ENCODE peak calls at places on chromosome 17, in six cellular contexts. F, H, U, O, S and W are unnamed samples.

GRCh38 chr17:65584604-65585521 is 23.4 kb upstream of the AXIN2 start:
- DNase-seq in F (no peak), H (no peak), U (no peak), O (no peak), S (no peak), W (no peak)

GRCh38 chr17:58120195-58120822 is 27.9 kb upstream of the OR4D1 start:
- DNase-seq in F (no peak), H (peak), U (no peak), O (peak), S (peak), W (peak)

GRCh38 chr17:81096741-81097133 is 61.8 kb downstream of the BAIAP2 start:
- DNase-seq in F (no peak), H (no peak), U (peak), O (peak), S (no peak), W (peak)

GRCh38 chr17:7750321-7750821 is 32.8 kb downstream of the DNAH2 start:
- DNase-seq in F (no peak), H (no peak), U (no peak), O (peak), S (no peak), W (no peak)

GRCh38 chr17:6910987-6911603 is 79.6 kb upstream of the TEKT1 start:
- DNase-seq in F (no peak), H (no peak), U (no peak), O (peak), S (no peak), W (peak)

GRCh38 chr17:14082848-14083247 is 13.5 kb downstream of the COX10 start:
- DNase-seq in F (no peak), H (no peak), U (no peak), O (no peak), S (no peak), W (no peak)

GRCh38 chr17:29038511-29039300 is 4.2 kb upstream of the PIPOX start:
- DNase-seq in F (no peak), H (no peak), U (no peak), O (no peak), S (no peak), W (no peak)

GRCh38 chr17:45225964-45226530 is 4.4 kb downstream of the FMNL1 start:
- DNase-seq in F (peak), H (no peak), U (peak), O (no peak), S (peak), W (peak)

GRCh38 chr17:18182190-18182977 is 1.2 kb upstream of the ALKBH5 start:
- DNase-seq in F (no peak), H (peak), U (peak), O (peak), S (peak), W (peak)

GRCh38 chr17:27489045-27489715 is 32.9 kb downstream of the KSR1 start:
- DNase-seq in F (peak), H (no peak), U (peak), O (peak), S (no peak), W (peak)

GRCh38 chr17:45018514-45019176 is 32.8 kb downstream of the DCAKD start:
- DNase-seq in F (no peak), H (no peak), U (no peak), O (no peak), S (peak), W (no peak)

GRCh38 chr17:40555296-40556190 is 9.7 kb downstream of the CCR7 start:
- DNase-seq in F (no peak), H (no peak), U (peak), O (no peak), S (no peak), W (no peak)

GRCh38 chr17:79833110-79833450 is 6.2 kb downstream of the CBX4 start:
- DNase-seq in F (no peak), H (no peak), U (no peak), O (no peak), S (no peak), W (no peak)
- H3K4me3 ChIP-seq in F (peak), H (no peak), U (no peak), O (no peak), S (no peak), W (no peak)

DNA sequence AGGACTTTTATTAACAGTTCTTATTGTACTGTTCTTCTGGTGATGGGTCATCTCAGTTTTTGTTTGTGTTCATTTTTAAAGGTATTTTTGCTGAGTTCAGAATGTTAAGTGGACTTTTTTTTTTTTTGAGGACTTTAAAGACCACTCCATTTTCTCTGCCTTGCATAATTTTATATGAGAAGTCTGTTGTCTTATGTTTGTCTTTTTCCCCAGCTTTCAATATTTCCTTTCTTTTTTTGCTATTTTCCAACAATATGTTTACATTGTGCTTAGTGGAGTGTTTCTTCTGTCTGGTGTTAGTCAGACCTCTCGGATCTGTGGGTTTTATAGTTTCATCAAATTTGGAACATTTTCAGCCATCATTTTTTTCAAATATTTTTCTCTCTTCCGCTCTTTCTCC is 290.0 kb upstream of the TNRC6C start:
- DNase-seq in F (no peak), H (no peak), U (no peak), O (no peak), S (no peak), W (no peak)
- H3K4me3 ChIP-seq in F (no peak), H (no peak), U (no peak), O (no peak), S (no peak), W (no peak)

GRCh38 chr17:49676276-49676868 is 1.5 kb downstream of the SPOP start:
- DNase-seq in F (no peak), H (peak), U (no peak), O (peak), S (peak), W (peak)

GRCh38 chr17:49670641-49671040 is 7.3 kb downstream of the SPOP start:
- DNase-seq in F (no peak), H (no peak), U (no peak), O (no peak), S (no peak), W (no peak)

GRCh38 chr17:49677933-49678847 is at the start of gene SPOP:
- DNase-seq in F (peak), H (peak), U (peak), O (peak), S (peak), W (peak)

GRCh38 chr17:49677134-49677932 is 564 bp downstream of the SPOP start:
- DNase-seq in F (peak), H (peak), U (peak), O (peak), S (peak), W (peak)

GRCh38 chr17:49674507-49674906 is 3.4 kb downstream of the SPOP start:
- DNase-seq in F (no peak), H (no peak), U (no peak), O (no peak), S (no peak), W (no peak)
- H3K4me3 ChIP-seq in F (no peak), H (no peak), U (no peak), O (no peak), S (no peak), W (no peak)

GRCh38 chr17:64148017-64148631 is 18.2 kb upstream of the ERN1 start:
- DNase-seq in F (no peak), H (no peak), U (no peak), O (peak), S (no peak), W (peak)

GRCh38 chr17:64147110-64148016 is 17.4 kb upstream of the ERN1 start:
- DNase-seq in F (no peak), H (no peak), U (no peak), O (peak), S (no peak), W (peak)

GRCh38 chr17:64150237-64151015 is 20.5 kb upstream of the ERN1 start:
- DNase-seq in F (peak), H (no peak), U (no peak), O (peak), S (no peak), W (peak)

GRCh38 chr17:64149196-64149595 is 19.3 kb upstream of the ERN1 start:
- DNase-seq in F (no peak), H (no peak), U (no peak), O (no peak), S (no peak), W (no peak)

DNA sequence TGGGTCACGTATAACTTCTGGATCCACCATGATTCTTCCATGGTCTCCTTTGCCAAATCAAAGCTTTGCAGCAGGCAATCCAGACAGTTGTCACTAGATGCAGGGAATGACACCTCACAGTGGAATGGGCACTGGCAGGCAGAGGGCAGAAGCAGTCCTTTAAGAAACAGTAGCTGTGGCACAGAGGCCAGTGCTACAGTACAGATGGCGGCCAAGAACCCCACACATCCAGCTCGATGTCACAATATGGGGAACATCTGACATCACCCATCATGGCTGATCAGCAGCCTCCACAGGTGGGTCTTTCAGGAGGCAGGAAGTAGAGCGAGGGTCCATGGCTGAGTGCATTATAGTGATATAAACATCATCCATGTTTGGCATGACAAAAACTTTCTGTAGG is 18.8 kb upstream of the ERN1 start:
- DNase-seq in F (no peak), H (no peak), U (no peak), O (no peak), S (peak), W (peak)
- H3K4me3 ChIP-seq in F (no peak), H (no peak), U (no peak), O (no peak), S (no peak), W (no peak)

DNA sequence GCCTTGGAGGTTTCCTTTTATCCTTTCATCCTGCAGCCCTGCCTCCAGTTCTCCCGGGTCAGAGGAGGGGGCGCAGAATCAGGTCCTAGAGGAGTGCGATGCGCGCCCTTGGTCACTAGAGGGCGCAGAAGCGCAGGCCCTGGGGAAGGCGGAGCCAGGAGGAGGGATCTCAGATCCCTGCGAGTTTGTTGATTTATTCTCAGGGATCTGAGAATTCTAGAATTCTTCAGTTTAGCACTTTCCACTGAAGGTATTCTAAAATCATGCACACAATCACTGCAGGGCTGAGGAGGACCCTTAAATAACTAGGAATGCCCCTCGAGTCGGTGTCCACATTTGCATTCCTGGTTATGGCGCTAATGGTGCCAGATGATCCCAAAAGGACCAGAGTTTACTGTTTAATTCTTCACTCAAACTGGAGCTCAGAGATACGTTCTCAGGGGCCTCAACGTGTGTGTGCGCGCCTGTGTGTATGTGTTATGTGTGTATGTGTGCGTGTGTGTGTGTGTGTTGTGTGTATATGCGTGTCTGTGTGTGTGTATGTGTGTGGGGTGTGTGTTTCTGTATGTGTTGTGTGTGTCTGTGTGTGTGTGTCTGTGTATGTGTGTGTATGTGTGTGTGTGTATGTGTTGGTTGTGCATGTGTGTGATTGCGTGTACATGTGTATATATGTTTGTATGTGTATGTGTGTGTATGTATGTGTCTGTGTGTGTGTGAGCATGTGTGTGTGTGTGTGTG is 6.9 kb upstream of the ELAC2 start:
- DNase-seq in F (peak), H (peak), U (peak), O (peak), S (peak), W (peak)
- H3K4me3 ChIP-seq in F (peak), H (peak), U (no peak), O (peak), S (no peak), W (no peak)